ENCODE peak calls at places on chromosomes 3 and 15, in four cellular contexts. K is fibroblast of lung, G is right lobe of liver, F is adrenal gland. V is an unnamed sample.

GRCh38 chr3:8872291-8872690 is 91.0 kb downstream of the RAD18 start:
- DNase-seq in G (no peak), F (no peak), K (no peak), V (no peak)

GRCh38 chr3:50459792-50460191 is 43.6 kb downstream of the CACNA2D2 start:
- DNase-seq in F (no peak), K (no peak), G (no peak), V (no peak)

GRCh38 chr3:178267158-178267838 is 268.9 kb upstream of the KCNMB2 start:
- DNase-seq in K (no peak), F (no peak), G (no peak), V (no peak)

GRCh38 chr3:168424059-168424765 is 328.5 kb upstream of the GOLIM4 start:
- DNase-seq in F (no peak), G (no peak), K (peak; percentile 63), V (no peak)

GRCh38 chr3:116863842-116864626 is 154.5 kb downstream of the TUSC7 start:
- DNase-seq in G (no peak), K (peak; percentile 76), F (peak; percentile 65), V (no peak)

GRCh38 chr15:94412979-94413741 is 181.8 kb downstream of the MCTP2 start:
- DNase-seq in F (no peak), K (peak; percentile 67), G (no peak), V (no peak)

GRCh38 chr15:74906193-74906449 is 530 bp downstream of the FAM219B start:
- DNase-seq in K (no peak), G (no peak), F (peak; percentile 67), V (no peak)

GRCh38 chr3:126124148-126124868 is 40.4 kb upstream of the SLC41A3 start:
- DNase-seq in G (peak; percentile 18), F (peak; percentile 41), K (no peak), V (no peak)

GRCh38 chr3:150603888-150604319 is 783 bp downstream of the SELENOT start:
- DNase-seq in G (no peak), K (peak; percentile 19), F (no peak), V (no peak)

GRCh38 chr15:46854559-46854958 is 862.7 kb upstream of the SEMA6D start:
- DNase-seq in F (no peak), G (no peak), K (no peak), V (no peak)

GRCh38 chr3:79361748-79362378 is 405.9 kb downstream of the ROBO1 start:
- DNase-seq in F (no peak), G (no peak), K (peak; percentile 71), V (no peak)

GRCh38 chr15:67144609-67145306 is 79.4 kb downstream of the SMAD3 start:
- DNase-seq in K (peak; percentile 94), G (no peak), F (no peak), V (no peak)

GRCh38 chr3:98240133-98240532 is 23.9 kb upstream of the OR5H6 start:
- DNase-seq in G (no peak), F (no peak), K (no peak), V (no peak)

GRCh38 chr3:69368129-69368741 is 17.7 kb downstream of the FRMD4B start:
- DNase-seq in G (no peak), F (peak; percentile 68), K (no peak), V (no peak)

GRCh38 chr3:39088456-39088855 is 19.0 kb downstream of the GORASP1 start:
- DNase-seq in K (no peak), G (no peak), F (no peak), V (no peak)

GRCh38 chr15:29677450-29677849 is 144.8 kb downstream of the TJP1 start:
- DNase-seq in F (no peak), K (no peak), G (no peak), V (peak; percentile 53)

GRCh38 chr3:125011941-125012340 is 43.9 kb downstream of the HEG1 start:
- DNase-seq in G (no peak), F (no peak), K (no peak), V (no peak)

GRCh38 chr3:147614210-147614609 is 205.0 kb downstream of the ZIC1 start:
- DNase-seq in F (no peak), G (no peak), K (no peak), V (no peak)

GRCh38 chr3:149767720-149768119 is 15.4 kb upstream of the COMMD2 start:
- DNase-seq in F (no peak), K (no peak), G (no peak), V (no peak)

GRCh38 chr3:12424635-12425319 is 59.5 kb upstream of the TSEN2 start:
- DNase-seq in G (no peak), K (no peak), F (no peak), V (no peak)

GRCh38 chr3:113157408-113157980 is 53.9 kb upstream of the BOC start:
- DNase-seq in G (no peak), F (no peak), K (no peak), V (no peak)

GRCh38 chr3:40310690-40311089 is 1.2 kb downstream of the EIF1B start:
- DNase-seq in G (no peak), F (no peak), K (peak; percentile 52), V (no peak)

GRCh38 chr3:38137615-38138346 is 680 bp upstream of the MYD88 start:
- DNase-seq in K (no peak), G (peak; percentile 22), F (no peak), V (peak; percentile 37)

GRCh38 chr3:38782148-38782547 is 33.9 kb downstream of the SCN10A start:
- DNase-seq in K (no peak), F (no peak), G (no peak), V (no peak)

GRCh38 chr3:129366312-129366831 is 62.1 kb downstream of the EFCAB12 start:
- DNase-seq in F (no peak), K (no peak), G (no peak), V (no peak)

GRCh38 chr3:127787556-127787955 is 34.8 kb downstream of the MGLL start:
- DNase-seq in K (no peak), F (no peak), G (no peak), V (peak; percentile 32)

GRCh38 chr15:34682673-34683072 is 72.1 kb downstream of the GJD2 start:
- DNase-seq in G (no peak), F (no peak), K (peak; percentile 22), V (no peak)

GRCh38 chr3:5520237-5520636 is 332.7 kb downstream of the EDEM1 start:
- DNase-seq in F (no peak), K (no peak), G (no peak), V (no peak)

GRCh38 chr3:123123716-123124616 is 57.1 kb downstream of the PDIA5 start:
- DNase-seq in G (no peak), K (no peak), F (no peak), V (no peak)

GRCh38 chr3:158167737-158168469 is 58.0 kb downstream of the RSRC1 start:
- DNase-seq in F (no peak), K (peak; percentile 98), G (no peak), V (no peak)

GRCh38 chr3:175294793-175295192 is 435.7 kb downstream of the NAALADL2 start:
- DNase-seq in G (no peak), F (no peak), K (no peak), V (no peak)

GRCh38 chr3:81043009-81043408 is 718.4 kb downstream of the GBE1 start:
- DNase-seq in F (no peak), K (no peak), G (no peak), V (no peak)

GRCh38 chr3:190306513-190307163 is 15.6 kb downstream of the CLDN1 start:
- DNase-seq in G (no peak), K (peak; percentile 76), F (peak; percentile 62), V (no peak)

GRCh38 chr3:29255854-29256696 is 24.8 kb upstream of the RBMS3 start:
- DNase-seq in K (peak; percentile 31), F (no peak), G (no peak), V (no peak)

GRCh38 chr3:113847664-113848461 is 9.3 kb downstream of the GRAMD1C start:
- DNase-seq in G (no peak), F (no peak), K (no peak), V (no peak)

GRCh38 chr3:110352841-110353595 is 718.6 kb upstream of the NECTIN3 start:
- DNase-seq in G (no peak), K (peak; percentile 63), F (no peak), V (no peak)

GRCh38 chr3:4425055-4425454 is 42.0 kb downstream of the SUMF1 start:
- DNase-seq in F (no peak), G (no peak), K (no peak), V (no peak)

GRCh38 chr3:4426261-4426781 is 40.7 kb downstream of the SUMF1 start:
- DNase-seq in F (no peak), K (no peak), G (no peak), V (no peak)

GRCh38 chr3:4429648-4430350 is 37.3 kb downstream of the SUMF1 start:
- DNase-seq in F (no peak), G (no peak), K (no peak), V (no peak)

GRCh38 chr3:4426782-4427344 is 40.2 kb downstream of the SUMF1 start:
- DNase-seq in G (no peak), F (no peak), K (peak; percentile 92), V (no peak)

GRCh38 chr3:4425707-4426106 is 41.4 kb downstream of the SUMF1 start:
- DNase-seq in K (no peak), F (no peak), G (no peak), V (no peak)
- TF ChIP-seq CTCF in K (no peak), F (no peak), G (no peak), V (no peak)

DNA sequence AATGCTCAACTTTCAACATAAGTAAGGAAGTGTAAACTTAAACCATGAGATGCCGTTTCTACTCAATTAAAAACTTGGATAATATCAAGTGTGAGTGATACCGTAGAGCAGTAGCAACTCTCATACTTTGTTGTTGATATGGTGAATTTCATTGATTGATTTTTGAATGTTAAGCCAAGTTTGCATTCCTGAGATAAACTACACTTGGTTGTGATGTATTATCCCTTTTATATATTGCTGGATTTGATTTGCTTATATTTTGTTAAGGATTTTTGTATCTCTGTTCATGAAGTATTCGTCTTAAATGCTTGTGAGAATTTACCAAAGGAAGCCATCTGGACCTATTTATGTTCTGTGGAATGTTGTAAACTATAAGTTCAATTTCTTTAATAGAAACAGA is 21.7 kb downstream of the SLMAP start:
- DNase-seq in G (no peak), K (peak; percentile 11), F (no peak), V (no peak)
- H3K4me3 ChIP-seq in G (no peak overlapping the region), K (no peak overlapping the region), F (no peak overlapping the region), V (no peak overlapping the region)

DNA sequence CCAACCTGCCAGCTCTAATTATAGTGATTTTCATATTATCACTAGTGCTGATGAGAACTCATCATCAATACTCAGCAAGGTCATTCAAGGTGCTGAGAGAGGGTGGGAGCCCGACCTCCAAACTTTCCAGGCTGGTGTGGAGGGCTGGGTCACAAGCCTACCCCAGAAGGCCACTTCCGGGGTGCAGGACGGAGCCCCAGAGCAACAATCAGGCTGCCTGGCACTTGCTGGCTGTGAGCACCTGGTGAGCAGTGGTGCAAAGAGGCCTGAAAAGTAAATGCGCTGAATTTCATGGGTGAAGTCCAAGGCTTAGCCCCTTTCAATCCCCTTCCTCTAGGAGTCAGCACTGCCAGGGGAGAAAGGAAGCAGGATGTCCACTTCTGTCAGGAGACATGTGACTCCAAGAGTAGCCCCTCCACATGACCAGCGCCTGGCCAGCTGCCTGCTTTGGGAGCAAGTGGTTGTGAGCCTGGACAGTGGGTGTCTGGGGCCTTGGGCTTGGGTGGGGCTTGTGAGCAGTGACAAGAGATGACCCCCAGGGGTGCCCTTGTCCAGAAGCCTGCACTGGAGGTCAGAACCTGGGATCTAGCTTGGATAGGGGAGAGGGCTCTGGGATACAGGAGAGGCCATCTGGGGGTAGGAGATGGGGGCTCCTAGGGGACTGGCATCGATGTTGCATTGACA is 165.0 kb upstream of the TLE3 start:
- DNase-seq in G (no peak), F (no peak), K (no peak), V (no peak)
- H3K4me1 ChIP-seq in G (no peaks in the 10 kb centered on the region), F (peaks cover 28% of the 10 kb centered on the region), K (peaks cover 4% of the 10 kb centered on the region), V (peaks cover 1% of the 10 kb centered on the region)

DNA sequence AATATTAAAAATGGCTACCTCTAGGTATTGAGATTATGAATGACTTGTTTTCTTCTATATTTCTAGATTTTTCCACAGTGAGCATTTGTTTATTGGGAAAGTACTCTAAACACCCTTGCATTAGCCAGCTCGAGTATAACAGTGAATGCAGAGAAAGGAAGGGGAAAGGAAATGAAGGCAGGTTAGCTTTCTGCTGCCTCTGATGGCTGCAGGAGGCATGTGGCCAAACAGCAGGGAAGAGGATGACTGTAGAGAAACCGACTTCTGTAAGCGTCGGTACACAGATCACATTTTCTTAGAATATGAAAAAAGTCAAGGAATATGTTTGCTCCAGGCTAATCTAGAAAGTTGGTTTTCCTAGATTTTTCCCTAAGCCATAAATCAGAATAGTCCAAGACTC is 19.8 kb downstream of the GNB5 start:
- DNase-seq in K (no peak), G (no peak), F (peak; percentile 43), V (no peak)
- TF ChIP-seq CTCF in K (no peak), G (no peak), F (no peak), V (no peak)

V was measured in RWPE2.